ENCODE peak calls at places on chromosomes 11 and 22, in eight cellular contexts. Z is AG04450; I is Caki2; U is tibial artery; P is T-cell; N is cardiac fibroblast; W is stimulated activated CD4-positive, alpha-beta T cell treated with anti-CD3 and anti-CD28 coated beads, Interleukin-12 subunit alpha, Interleukin-12 subunit beta, amount 100 ng/mL, for 4 hours; R is hepatocyte. F is an unnamed sample.

GRCh38 chr11:105589346-105589745 is 20.5 kb upstream of the GRIA4 start:
- DNase-seq in W (no peak), R (no peak), I (peak), N (no peak), P (no peak), Z (no peak), U (no peak), F (no peak)

GRCh38 chr11:104572279-104572678 is 326.0 kb downstream of the CASP12 start:
- DNase-seq in N (peak), U (no peak), R (no peak), P (no peak), Z (no peak), W (no peak), I (no peak), F (no peak)

GRCh38 chr11:64675417-64676252 is 47.4 kb downstream of the NRXN2 start:
- DNase-seq in W (no peak), I (peak), Z (no peak), N (peak), U (peak), P (no peak), R (peak), F (no peak)

GRCh38 chr11:2909145-2909914 is 19.9 kb downstream of the PHLDA2 start:
- DNase-seq in N (no peak), P (no peak), I (no peak), W (no peak), U (no peak), Z (no peak), R (no peak), F (no peak)

GRCh38 chr22:19850482-19851109 is 4.1 kb downstream of the GNB1L start:
- DNase-seq in P (no peak), Z (no peak), U (no peak), I (no peak), W (no peak), N (no peak), R (no peak), F (no peak)

GRCh38 chr11:122900803-122901202 is 18.2 kb downstream of the JHY start:
- DNase-seq in R (no peak), P (no peak), I (no peak), U (no peak), N (peak), W (no peak), Z (no peak), F (no peak)

GRCh38 chr11:126146454-126147192 is 64.8 kb downstream of the RPUSD4 start:
- DNase-seq in P (no peak), N (no peak), I (peak), U (no peak), R (no peak), Z (no peak), W (no peak), F (peak)

GRCh38 chr11:1564535-1565172 is 7.4 kb downstream of the DUSP8 start:
- DNase-seq in W (no peak), I (no peak), N (peak), R (peak), Z (peak), U (peak), P (no peak), F (no peak)

GRCh38 chr11:113840932-113841664 is 34.3 kb downstream of the USP28 start:
- DNase-seq in U (no peak), N (no peak), P (no peak), W (no peak), I (no peak), R (no peak), Z (no peak), F (no peak)

GRCh38 chr22:37254206-37254866 is 10.3 kb upstream of the RAC2 start:
- DNase-seq in I (peak), U (no peak), Z (peak), N (peak), R (no peak), W (no peak), P (no peak), F (no peak)

GRCh38 chr11:8631395-8632110 is 37.5 kb upstream of the STK33 start:
- DNase-seq in P (no peak), Z (peak), R (peak), N (peak), W (no peak), U (no peak), I (no peak), F (no peak)

F was measured in neural crest cell.